ENCODE peak calls at places on chromosomes 16 and 17, in five cellular contexts. P, S, U, A and E are unnamed samples.

GRCh38 chr16:87780385-87780989 is 14.7 kb upstream of the KLHDC4 start:
- DNase-seq in P (peak), S (peak), U (peak), A (no peak), E (no peak)

GRCh38 chr16:84658690-84659089 is 10.4 kb downstream of the KLHL36 start:
- DNase-seq in P (no peak), S (no peak), U (no peak), A (no peak), E (no peak)

GRCh38 chr16:30745082-30745481 is 3.1 kb upstream of the PHKG2 start:
- DNase-seq in P (no peak), S (no peak), U (no peak), A (no peak), E (no peak)

GRCh38 chr17:58756246-58757161 is 850 bp downstream of the PPM1E start:
- DNase-seq in P (peak), S (no peak), U (no peak), A (no peak), E (no peak)

GRCh38 chr16:58809213-58809612 is 75.1 kb upstream of the GOT2 start:
- DNase-seq in P (no peak), S (no peak), U (no peak), A (no peak), E (no peak)

GRCh38 chr17:66676421-66676820 is 158.5 kb upstream of the CACNG5 start:
- DNase-seq in P (no peak), S (no peak), U (no peak), A (no peak), E (no peak)

GRCh38 chr17:80101160-80101945 is at the start of gene GAA:
- DNase-seq in P (peak), S (peak), U (peak), A (peak), E (peak)

GRCh38 chr16:728890-729744 is 2.2 kb downstream of the HAGHL start:
- DNase-seq in P (no peak), S (no peak), U (no peak), A (no peak), E (no peak)

GRCh38 chr16:23432176-23433128 is 20.5 kb downstream of the COG7 start:
- DNase-seq in P (no peak), S (no peak), U (no peak), A (no peak), E (no peak)

GRCh38 chr17:76081295-76082210 is 2.6 kb downstream of the ZACN start:
- DNase-seq in P (no peak), S (no peak), U (no peak), A (no peak), E (peak)

GRCh38 chr17:49191917-49192741 is 18.2 kb downstream of the GNGT2 start:
- DNase-seq in P (peak), S (peak), U (peak), A (peak), E (peak)

GRCh38 chr17:64319531-64319930 is 56.5 kb upstream of the TEX2 start:
- DNase-seq in P (no peak), S (no peak), U (no peak), A (no peak), E (no peak)

GRCh38 chr17:78159575-78160158 is 8.7 kb upstream of the SYNGR2 start:
- DNase-seq in P (no peak), S (no peak), U (no peak), A (no peak), E (no peak)

GRCh38 chr17:2101448-2102257 is 46.8 kb downstream of the HIC1 start:
- DNase-seq in P (peak), S (peak), U (peak), A (no peak), E (peak)

GRCh38 chr16:70601576-70602575 is 44.5 kb upstream of the IL34 start:
- DNase-seq in P (no peak), S (no peak), U (no peak), A (no peak), E (no peak)

GRCh38 chr16:6125483-6126259 is 1028.1 kb upstream of the EEF2KMT start:
- DNase-seq in P (no peak), S (no peak), U (no peak), A (no peak), E (no peak)

GRCh38 chr16:49649013-49649785 is 206.7 kb downstream of the ZNF423 start:
- DNase-seq in P (no peak), S (no peak), U (no peak), A (no peak), E (no peak)